ENCODE peak calls at places on chromosomes 5 and 9, in four cellular contexts. T, C, Y and S are unnamed samples.

GRCh38 chr5:102856374-102856748 is 101.3 kb downstream of the PAM start:
- DNase-seq in T (peak; percentile 69), C (no peak), Y (no peak), S (no peak)

GRCh38 chr9:36632892-36633291 is 60.2 kb downstream of the MELK start:
- DNase-seq in T (peak; percentile 51), C (peak; percentile 26), Y (no peak), S (no peak)

GRCh38 chr9:21096172-21096900 is 18.6 kb upstream of the IFNB1 start:
- DNase-seq in T (peak; percentile 61), C (no peak), Y (no peak), S (no peak)

GRCh38 chr9:136582977-136583735 is 37.3 kb upstream of the NOTCH1 start:
- DNase-seq in T (no peak), C (no peak), Y (no peak), S (no peak)

GRCh38 chr5:73515232-73515631 is 17.0 kb downstream of the BTF3 start:
- DNase-seq in T (no peak), C (no peak), Y (no peak), S (no peak)

GRCh38 chr9:115169003-115169402 is 51.0 kb upstream of the TNC start:
- DNase-seq in T (no peak), C (no peak), Y (no peak), S (no peak)

GRCh38 chr9:27188426-27188825 is 79.4 kb downstream of the TEK start:
- DNase-seq in T (no peak), C (no peak), Y (no peak), S (no peak)

GRCh38 chr9:76370656-76371055 is 23.6 kb downstream of the RFK start:
- DNase-seq in T (no peak), C (no peak), Y (no peak), S (no peak)

GRCh38 chr9:107973451-107973850 is 483.9 kb upstream of the KLF4 start:
- DNase-seq in T (no peak), C (no peak), Y (no peak), S (no peak)

GRCh38 chr5:67187318-67187717 is 9.3 kb downstream of the CD180 start:
- DNase-seq in T (no peak), C (no peak), Y (no peak), S (no peak)

GRCh38 chr9:128203024-128203841 is at the start of gene DNM1:
- DNase-seq in T (peak; percentile 54), C (peak; percentile 76), Y (peak; percentile 82), S (peak; percentile 68)

GRCh38 chr9:128204858-128205257 is 1.7 kb downstream of the DNM1 start:
- DNase-seq in T (no peak), C (no peak), Y (no peak), S (no peak)

GRCh38 chr9:128205296-128205944 is 2.2 kb downstream of the DNM1 start:
- DNase-seq in T (no peak), C (no peak), Y (no peak), S (no peak)

GRCh38 chr9:128202648-128203023 is 543 bp upstream of the DNM1 start:
- DNase-seq in T (no peak), C (no peak), Y (no peak), S (no peak)

DNA sequence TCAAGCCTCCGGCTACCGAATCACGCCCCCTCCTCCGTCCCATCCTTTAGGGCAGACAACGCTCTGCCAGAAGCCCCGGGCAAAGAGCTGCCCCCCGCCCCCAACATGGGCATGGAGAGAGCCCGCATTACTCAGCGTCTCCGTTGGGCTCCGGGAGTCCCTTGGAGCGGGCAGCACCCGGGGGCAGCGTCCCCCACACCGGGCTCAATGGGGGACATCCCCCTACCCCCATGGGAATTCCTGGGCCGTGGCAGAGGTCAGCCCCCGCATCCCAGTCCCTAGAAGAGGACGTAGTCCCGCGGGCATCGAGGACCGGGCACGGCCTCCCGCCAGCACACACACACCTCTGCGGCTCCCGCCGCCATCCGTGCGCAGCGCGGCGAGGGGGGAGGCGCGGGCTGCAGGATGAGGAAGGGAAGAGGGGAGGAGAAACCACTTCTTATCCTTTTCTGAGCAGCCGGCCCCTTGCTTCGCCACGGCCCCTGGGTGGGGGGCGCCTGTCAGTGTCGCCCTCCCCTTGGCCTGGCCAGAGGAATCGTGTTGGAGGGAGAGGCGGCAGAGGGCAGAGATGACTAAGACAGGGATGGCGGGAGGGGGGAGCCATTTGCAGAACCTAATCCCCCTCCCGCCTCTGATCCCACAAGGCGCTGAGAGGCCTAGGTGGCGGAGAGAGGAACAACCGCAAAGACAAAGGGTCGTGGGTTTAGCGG is 818 bp downstream of the DNM1 start:
- DNase-seq in T (peak; percentile 47), C (peak; percentile 83), Y (peak; percentile 81), S (peak; percentile 61)
- H4K5ac ChIP-seq in T (no peak overlapping the region), C (no peak overlapping the region), Y (peak overlapping the region; percentile 46), S (no peak overlapping the region)

DNA sequence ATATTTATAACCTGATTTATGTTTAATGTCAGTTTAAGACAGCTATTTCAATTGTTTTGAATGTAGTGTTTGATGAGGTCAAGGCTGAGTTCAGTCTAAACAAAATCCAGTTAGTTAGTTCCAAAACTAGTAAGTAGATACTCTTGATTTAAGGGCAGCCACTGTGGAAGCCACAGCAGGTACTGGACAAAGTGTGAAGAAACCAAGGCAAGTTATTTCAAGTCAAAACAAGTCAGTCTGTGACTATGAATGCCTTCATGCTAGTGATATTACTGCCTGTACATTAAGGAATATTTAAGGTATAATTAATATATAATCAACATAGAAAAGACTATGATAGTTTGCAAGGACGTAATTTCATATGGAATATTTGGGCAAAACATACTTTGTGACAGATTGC is 362.3 kb downstream of the DMRTA1 start:
- DNase-seq in T (no peak), C (no peak), Y (no peak), S (no peak)
- H4K5ac ChIP-seq in T (no peak overlapping the region), C (no peak overlapping the region), Y (no peak overlapping the region), S (no peak overlapping the region)

DNA sequence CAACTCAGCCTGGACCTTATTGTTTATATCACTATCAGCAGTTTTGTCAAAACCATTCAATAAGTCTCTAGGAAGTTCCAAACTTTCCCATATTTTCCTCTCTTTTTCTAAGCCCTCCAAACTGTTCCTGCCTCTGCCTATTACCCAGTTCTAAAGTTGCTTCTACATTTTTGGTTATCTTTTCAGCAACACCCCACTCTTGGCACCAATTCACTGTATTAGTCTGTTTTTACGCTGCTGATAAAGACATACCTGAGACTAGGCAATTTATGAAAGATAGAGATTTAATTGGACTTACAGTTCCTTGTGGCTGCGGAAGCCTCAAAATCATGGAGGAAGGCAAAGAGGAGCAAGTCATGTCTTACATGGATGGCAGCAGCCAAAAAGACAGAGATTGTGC is 744.4 kb upstream of the ADAMTS16 start:
- DNase-seq in T (no peak), C (no peak), Y (no peak), S (no peak)
- H4K5ac ChIP-seq in T (no peak overlapping the region), C (no peak overlapping the region), Y (no peak overlapping the region), S (no peak overlapping the region)

DNA sequence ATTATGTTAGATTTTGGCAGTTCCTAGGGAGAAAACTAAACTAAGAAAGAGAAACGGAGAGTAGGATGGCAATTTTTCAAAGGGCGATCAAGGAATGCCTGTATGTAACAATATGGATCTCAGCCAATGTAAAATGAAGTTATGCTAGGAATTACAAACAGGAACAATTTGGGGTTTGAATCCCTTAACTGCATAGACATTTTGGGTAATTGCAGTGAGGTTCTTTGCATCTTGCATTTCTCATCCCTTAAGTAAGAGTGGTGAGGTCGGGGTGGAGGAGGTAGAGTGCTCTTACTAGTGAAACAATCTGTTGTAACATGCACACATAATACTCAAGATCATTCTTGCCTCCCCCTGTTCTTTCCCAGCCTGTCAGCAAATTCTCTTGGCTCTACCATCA is 137.6 kb downstream of the NPR3 start:
- DNase-seq in T (peak; percentile 60), C (no peak), Y (no peak), S (no peak)
- H4K5ac ChIP-seq in T (peak overlapping the region; percentile 65), C (no peak overlapping the region), Y (no peak overlapping the region), S (no peak overlapping the region)

GRCh38 chr9:3751125-3751758 is 225.4 kb upstream of the RFX3 start:
- DNase-seq in T (peak; percentile 10), C (no peak), Y (no peak), S (no peak)

GRCh38 chr9:3746296-3747275 is 220.8 kb upstream of the RFX3 start:
- DNase-seq in T (peak; percentile 89), C (no peak), Y (no peak), S (no peak)

GRCh38 chr9:3756071-3756470 is 230.3 kb upstream of the RFX3 start:
- DNase-seq in T (no peak), C (peak; percentile 83), Y (no peak), S (no peak)

GRCh38 chr9:3750311-3750710 is 224.5 kb upstream of the RFX3 start:
- DNase-seq in T (no peak), C (no peak), Y (no peak), S (no peak)
- H4K5ac ChIP-seq in T (no peak overlapping the region), C (no peak overlapping the region), Y (no peak overlapping the region), S (no peak overlapping the region)

GRCh38 chr5:138602371-138603000 is 27.3 kb upstream of the HSPA9 start:
- DNase-seq in T (no peak), C (no peak), Y (no peak), S (no peak)

GRCh38 chr5:138603521-138603920 is 28.3 kb upstream of the HSPA9 start:
- DNase-seq in T (peak; percentile 67), C (no peak), Y (no peak), S (no peak)

GRCh38 chr5:138597660-138598400 is 22.6 kb upstream of the HSPA9 start:
- DNase-seq in T (no peak), C (no peak), Y (no peak), S (no peak)

GRCh38 chr5:138604176-138604785 is 29.1 kb upstream of the HSPA9 start:
- DNase-seq in T (no peak), C (no peak), Y (no peak), S (no peak)

DNA sequence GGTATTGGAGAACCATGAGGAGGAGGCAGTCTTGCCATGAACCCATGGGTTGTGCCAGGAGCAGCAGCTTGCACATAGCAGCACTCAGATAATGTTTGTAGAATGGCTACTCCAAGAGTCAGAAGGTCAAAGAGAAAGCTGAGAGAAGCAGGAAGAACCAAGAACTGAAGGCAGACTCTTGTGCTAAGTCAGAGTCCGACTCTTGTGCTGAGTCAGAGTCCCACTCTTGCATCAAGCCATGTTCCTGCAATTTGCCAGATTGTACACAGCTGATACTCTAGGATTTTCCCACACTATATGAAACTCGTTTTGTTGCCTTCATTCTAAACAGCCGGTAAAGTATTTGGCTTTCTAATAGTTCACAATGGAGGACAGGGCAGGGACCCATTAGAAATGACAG is 26.2 kb upstream of the HSPA9 start:
- DNase-seq in T (peak; percentile 90), C (no peak), Y (no peak), S (no peak)
- H4K5ac ChIP-seq in T (no peak overlapping the region), C (no peak overlapping the region), Y (no peak overlapping the region), S (no peak overlapping the region)